ENCODE peak calls at places on chromosome X, in eight cellular contexts. R is left lobe of liver, M is AG04450, X is kidney tubule cell, P is mammary epithelial cell, D is BJ, Y is NCI-H1694, U is A172. E is an unnamed sample.

GRCh38 chrX:20477836-20478532 is 211.3 kb upstream of the RPS6KA3 start:
- DNase-seq in R (no peak), M (no peak), X (no peak), P (no peak), D (no peak), Y (no peak), U (no peak), E (no peak)

GRCh38 chrX:81890476-81890875 is 688.6 kb downstream of the SH3BGRL start:
- DNase-seq in R (no peak), M (no peak), X (no peak), P (no peak), D (no peak), Y (no peak), U (no peak), E (no peak)

GRCh38 chrX:154600962-154601374 is 16.0 kb downstream of the CTAG1A start:
- DNase-seq in R (peak), M (no peak), X (no peak), P (peak), D (no peak), Y (no peak), U (peak), E (no peak)

GRCh38 chrX:35919536-35920309 is at the start of gene CFAP47:
- DNase-seq in R (no peak), M (no peak), X (peak), P (no peak), D (no peak), Y (no peak), U (peak), E (peak)

GRCh38 chrX:54821310-54821709 is 13.8 kb downstream of the MAGED2 start:
- DNase-seq in R (no peak), M (no peak), X (no peak), P (no peak), D (no peak), Y (no peak), U (no peak), E (no peak)

GRCh38 chrX:623599-624323 is 6.8 kb upstream of the SHOX start:
- DNase-seq in R (no peak), M (no peak), X (no peak), P (no peak), D (no peak), Y (no peak), U (no peak), E (no peak)

GRCh38 chrX:12844319-12844718 is 22.6 kb upstream of the TLR7 start:
- DNase-seq in R (no peak), M (no peak), X (no peak), P (no peak), D (no peak), Y (no peak), U (no peak), E (no peak)

GRCh38 chrX:4263005-4263404 is 549.6 kb upstream of the PRKX start:
- DNase-seq in R (no peak), M (no peak), X (peak), P (no peak), D (no peak), Y (no peak), U (no peak), E (peak)

GRCh38 chrX:15269618-15270521 is at the start of gene ASB9:
- DNase-seq in R (peak), M (no peak), X (peak), P (peak), D (no peak), Y (no peak), U (peak), E (peak)

GRCh38 chrX:9604908-9605306 is 140.0 kb downstream of the TBL1X start:
- DNase-seq in R (peak), M (no peak), X (no peak), P (no peak), D (no peak), Y (no peak), U (no peak), E (no peak)

GRCh38 chrX:108312011-108312410 is 126.2 kb downstream of the COL4A6 start:
- DNase-seq in R (no peak), M (no peak), X (peak), P (no peak), D (no peak), Y (no peak), U (peak), E (peak)

GRCh38 chrX:101450052-101450451 is 35.2 kb upstream of the ARMCX4 start:
- DNase-seq in R (peak), M (no peak), X (no peak), P (no peak), D (no peak), Y (no peak), U (no peak), E (no peak)

GRCh38 chrX:139106111-139106510 is 394.6 kb upstream of the FGF13 start:
- DNase-seq in R (no peak), M (no peak), X (peak), P (peak), D (peak), Y (no peak), U (peak), E (peak)

GRCh38 chrX:21373637-21374162 is 518 bp upstream of the CNKSR2 start:
- DNase-seq in R (peak), M (no peak), X (no peak), P (no peak), D (no peak), Y (no peak), U (no peak), E (no peak)

GRCh38 chrX:114798902-114799301 is 215.0 kb downstream of the HTR2C start:
- DNase-seq in R (no peak), M (no peak), X (peak), P (peak), D (peak), Y (no peak), U (peak), E (peak)

GRCh38 chrX:147675819-147676218 is 235.9 kb upstream of the FMR1 start:
- DNase-seq in R (no peak), M (no peak), X (no peak), P (no peak), D (no peak), Y (no peak), U (no peak), E (no peak)

GRCh38 chrX:47556045-47556623 is 4.9 kb upstream of the ARAF start:
- DNase-seq in R (peak), M (peak), X (peak), P (peak), D (peak), Y (peak), U (peak), E (peak)

GRCh38 chrX:34903316-34903715 is 39.3 kb upstream of the FAM47B start:
- DNase-seq in R (no peak), M (no peak), X (no peak), P (no peak), D (no peak), Y (no peak), U (peak), E (no peak)

GRCh38 chrX:109384569-109385174 is 97.2 kb downstream of the GUCY2F start:
- DNase-seq in R (no peak), M (no peak), X (peak), P (no peak), D (no peak), Y (no peak), U (no peak), E (no peak)

GRCh38 chrX:110665636-110666035 is 130.0 kb downstream of the CHRDL1 start:
- DNase-seq in R (peak), M (no peak), X (peak), P (peak), D (no peak), Y (peak), U (peak), E (peak)

GRCh38 chrX:9955506-9955905 is 11.7 kb upstream of the CLDN34 start:
- DNase-seq in R (no peak), M (peak), X (no peak), P (no peak), D (peak), Y (no peak), U (no peak), E (no peak)

GRCh38 chrX:129769467-129770154 is 10.1 kb upstream of the SASH3 start:
- DNase-seq in R (no peak), M (no peak), X (no peak), P (no peak), D (no peak), Y (no peak), U (no peak), E (no peak)

GRCh38 chrX:9339603-9340569 is 125.0 kb upstream of the TBL1X start:
- DNase-seq in R (no peak), M (no peak), X (no peak), P (no peak), D (no peak), Y (peak), U (no peak), E (no peak)

GRCh38 chrX:71158603-71159002 is 14.0 kb downstream of the NLGN3 start:
- DNase-seq in R (no peak), M (no peak), X (no peak), P (no peak), D (no peak), Y (no peak), U (no peak), E (no peak)

GRCh38 chrX:110600745-110601310 is 194.8 kb downstream of the CHRDL1 start:
- DNase-seq in R (no peak), M (no peak), X (peak), P (no peak), D (peak), Y (no peak), U (peak), E (no peak)

GRCh38 chrX:16212436-16212835 is 45.2 kb downstream of the MAGEB17 start:
- DNase-seq in R (peak), M (no peak), X (peak), P (no peak), D (no peak), Y (no peak), U (peak), E (no peak)

GRCh38 chrX:48492293-48492910 is 16.4 kb upstream of the PORCN start:
- DNase-seq in R (no peak), M (no peak), X (peak), P (no peak), D (no peak), Y (no peak), U (peak), E (peak)

GRCh38 chrX:103687073-103687695 is 685 bp upstream of the MORF4L2 start:
- DNase-seq in R (peak), M (peak), X (peak), P (no peak), D (no peak), Y (peak), U (peak), E (peak)

GRCh38 chrX:101357166-101357795 is 8.7 kb upstream of the TIMM8A start:
- DNase-seq in R (no peak), M (no peak), X (peak), P (no peak), D (no peak), Y (no peak), U (no peak), E (no peak)

GRCh38 chrX:64338296-64338695 is 57.0 kb downstream of the MTMR8 start:
- DNase-seq in R (no peak), M (no peak), X (peak), P (peak), D (no peak), Y (no peak), U (no peak), E (peak)

GRCh38 chrX:153885968-153886903 is at the start of gene L1CAM:
- DNase-seq in R (no peak), M (no peak), X (peak), P (no peak), D (no peak), Y (no peak), U (no peak), E (no peak)

E was measured in bronchial epithelial cell.